ENCODE peak calls at places on chromosomes 1 and 21, in four cellular contexts. I is brain microvascular endothelial cell, B is K562, A is epithelial cell of esophagus. C is an unnamed sample.

GRCh38 chr1:224447251-224447650 is 12.7 kb upstream of the WDR26 start:
- DNase-seq in B (no peak), A (peak), I (peak), C (peak)

GRCh38 chr21:38333290-38334272 is 76.8 kb downstream of the KCNJ15 start:
- DNase-seq in I (no peak), B (peak), A (no peak), C (no peak)

GRCh38 chr1:33599516-33600115 is 127.2 kb downstream of the ZSCAN20 start:
- DNase-seq in B (no peak), A (no peak), I (no peak), C (no peak)

GRCh38 chr1:218673170-218673569 is 328.0 kb downstream of the TGFB2 start:
- DNase-seq in A (no peak), B (no peak), I (no peak), C (peak)

GRCh38 chr1:66275601-66276023 is 258.3 kb upstream of the SGIP1 start:
- DNase-seq in B (no peak), A (no peak), I (no peak), C (no peak)

GRCh38 chr1:204457665-204458064 is 36.9 kb downstream of the PIK3C2B start:
- DNase-seq in I (no peak), B (no peak), A (no peak), C (no peak)

GRCh38 chr1:85573348-85573747 is 7.2 kb upstream of the CCN1 start:
- DNase-seq in A (no peak), B (no peak), I (no peak), C (peak)

GRCh38 chr1:172823534-172823933 is 164.6 kb downstream of the FASLG start:
- DNase-seq in B (no peak), A (no peak), I (peak), C (no peak)

GRCh38 chr1:45658171-45658570 is 28.2 kb downstream of the GPBP1L1 start:
- DNase-seq in I (no peak), B (no peak), A (no peak), C (no peak)

GRCh38 chr1:170063109-170063826 is 11.2 kb downstream of the KIFAP3 start:
- DNase-seq in B (peak), A (peak), I (peak), C (peak)

GRCh38 chr1:234755449-234755863 is 145.5 kb upstream of the IRF2BP2 start:
- DNase-seq in A (peak), I (peak), B (peak), C (no peak)

GRCh38 chr1:165787741-165788140 is 19.1 kb upstream of the TMCO1 start:
- DNase-seq in I (no peak), B (no peak), A (no peak), C (no peak)

GRCh38 chr1:152884966-152885624 is 7.0 kb downstream of the SMCP start:
- DNase-seq in A (peak), I (peak), B (no peak), C (no peak)

GRCh38 chr1:19427087-19427781 is 58.1 kb downstream of the CAPZB start:
- DNase-seq in A (no peak), I (no peak), B (no peak), C (no peak)

GRCh38 chr1:244615301-244615700 is 37.6 kb upstream of the DESI2 start:
- DNase-seq in A (peak), I (no peak), B (no peak), C (no peak)

GRCh38 chr1:156177918-156178654 is 15.8 kb upstream of the SLC25A44 start:
- DNase-seq in B (peak), I (no peak), A (no peak), C (no peak)

GRCh38 chr1:109399326-109399957 is 1.7 kb upstream of the SORT1 start:
- DNase-seq in B (peak), I (peak), A (peak), C (no peak)

GRCh38 chr1:38555130-38555529 is 304.4 kb downstream of the RRAGC start:
- DNase-seq in B (no peak), A (no peak), I (no peak), C (no peak)

GRCh38 chr21:28018741-28019669 is 973.7 kb downstream of the LTN1 start:
- DNase-seq in B (no peak), I (no peak), A (no peak), C (peak)

GRCh38 chr1:30801826-30802198 is 44.2 kb upstream of the LAPTM5 start:
- DNase-seq in A (peak), B (peak), I (peak), C (peak)

GRCh38 chr1:21868941-21869454 is 56.9 kb downstream of the LDLRAD2 start:
- DNase-seq in A (no peak), I (no peak), B (no peak), C (no peak)

GRCh38 chr1:151370211-151370911 is 2.1 kb downstream of the SELENBP1 start:
- DNase-seq in A (no peak), I (no peak), B (peak), C (no peak)
- H3K4me3 ChIP-seq in A (no peak), I (no peak), B (no peak), C (no peak)

GRCh38 chr1:9900142-9901043 is 9.7 kb downstream of the CTNNBIP1 start:
- DNase-seq in B (no peak), I (no peak), A (no peak), C (no peak)
- H3K4me3 ChIP-seq in B (no peak), I (no peak), A (no peak), C (no peak)

GRCh38 chr1:201648066-201648910 is 109.4 kb downstream of the NAV1 start:
- DNase-seq in A (peak), B (peak), I (peak), C (peak)

GRCh38 chr1:201648911-201649775 is 110.2 kb downstream of the NAV1 start:
- DNase-seq in A (peak), I (no peak), B (peak), C (no peak)

GRCh38 chr1:201646623-201647022 is 107.7 kb downstream of the NAV1 start:
- DNase-seq in I (no peak), B (no peak), A (no peak), C (peak)

GRCh38 chr1:201647094-201647493 is 108.2 kb downstream of the NAV1 start:
- DNase-seq in A (no peak), B (no peak), I (no peak), C (peak)

GRCh38 chr1:201647722-201648065 is 108.8 kb downstream of the NAV1 start:
- DNase-seq in B (no peak), A (no peak), I (no peak), C (no peak)
- H3K4me3 ChIP-seq in B (peak), A (no peak), I (peak), C (peak)

GRCh38 chr1:1438531-1439381 is 3.3 kb downstream of the VWA1 start:
- DNase-seq in B (no peak), A (no peak), I (no peak), C (no peak)

GRCh38 chr1:1436634-1437032 is 1.1 kb downstream of the VWA1 start:
- DNase-seq in A (no peak), I (no peak), B (no peak), C (no peak)

GRCh38 chr1:1437033-1437903 is 1.8 kb downstream of the VWA1 start:
- DNase-seq in B (no peak), A (no peak), I (no peak), C (no peak)

GRCh38 chr1:1439550-1440261 is 4.2 kb downstream of the VWA1 start:
- DNase-seq in A (no peak), B (no peak), I (no peak), C (no peak)

GRCh38 chr1:1437904-1438376 is 2.5 kb downstream of the VWA1 start:
- DNase-seq in I (no peak), B (no peak), A (no peak), C (no peak)
- H3K4me3 ChIP-seq in I (no peak), B (no peak), A (no peak), C (no peak)

DNA sequence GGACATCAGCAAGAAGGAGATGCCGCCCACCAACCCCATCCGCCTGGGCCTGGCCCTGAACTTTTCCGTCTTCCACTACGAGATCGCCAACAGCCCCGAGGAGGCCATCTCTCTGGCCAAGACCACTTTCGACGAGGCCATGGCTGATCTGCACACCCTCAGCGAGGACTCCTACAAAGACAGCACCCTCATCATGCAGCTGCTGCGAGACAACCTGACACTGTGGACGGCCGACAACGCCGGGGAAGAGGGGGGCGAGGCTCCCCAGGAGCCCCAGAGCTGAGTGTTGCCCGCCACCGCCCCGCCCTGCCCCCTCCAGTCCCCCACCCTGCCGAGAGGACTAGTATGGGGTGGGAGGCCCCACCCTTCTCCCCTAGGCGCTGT is 720 bp downstream of the SFN start:
- DNase-seq in I (no peak), B (no peak), A (no peak), C (no peak)
- H3K4me3 ChIP-seq in I (no peak), B (no peak), A (peak), C (peak)

GRCh38 chr1:12169442-12170135 is 2.8 kb downstream of the TNFRSF1B start:
- DNase-seq in I (no peak), B (no peak), A (no peak), C (no peak)
- H3K4me3 ChIP-seq in I (no peak), B (no peak), A (no peak), C (no peak)

GRCh38 chr1:202247837-202248795 is 54.5 kb downstream of the LGR6 start:
- DNase-seq in I (no peak), A (no peak), B (no peak), C (no peak)
- H3K4me3 ChIP-seq in I (no peak), A (no peak), B (no peak), C (no peak)

GRCh38 chr1:111141245-111141644 is 1.2 kb downstream of the CEPT1 start:
- DNase-seq in B (no peak), I (no peak), A (no peak), C (no peak)

GRCh38 chr1:111140680-111140967 is 601 bp downstream of the CEPT1 start:
- DNase-seq in A (peak), I (peak), B (peak), C (peak)

GRCh38 chr1:111141803-111142202 is 1.8 kb downstream of the CEPT1 start:
- DNase-seq in B (no peak), A (peak), I (no peak), C (peak)

GRCh38 chr1:111139956-111140679 is at the start of the genes CEPT1 and DRAM2:
- DNase-seq in B (peak), A (peak), I (peak), C (peak)

GRCh38 chr1:111142358-111142975 is 2.4 kb downstream of the CEPT1 start:
- DNase-seq in B (peak), A (peak), I (no peak), C (no peak)
- H3K4me3 ChIP-seq in B (no peak), A (no peak), I (no peak), C (peak)

GRCh38 chr21:16376673-16377072 is 646.9 kb downstream of the USP25 start:
- DNase-seq in I (no peak), A (no peak), B (no peak), C (no peak)
- H3K4me3 ChIP-seq in I (no peak), A (no peak), B (no peak), C (no peak)

GRCh38 chr1:154199563-154199879 is 6.6 kb downstream of the CFAP141 start:
- DNase-seq in B (peak), A (no peak), I (no peak), C (no peak)

GRCh38 chr1:154193821-154194220 is 1.9 kb upstream of the TPM3 start:
- DNase-seq in I (no peak), B (no peak), A (peak), C (no peak)

DNA sequence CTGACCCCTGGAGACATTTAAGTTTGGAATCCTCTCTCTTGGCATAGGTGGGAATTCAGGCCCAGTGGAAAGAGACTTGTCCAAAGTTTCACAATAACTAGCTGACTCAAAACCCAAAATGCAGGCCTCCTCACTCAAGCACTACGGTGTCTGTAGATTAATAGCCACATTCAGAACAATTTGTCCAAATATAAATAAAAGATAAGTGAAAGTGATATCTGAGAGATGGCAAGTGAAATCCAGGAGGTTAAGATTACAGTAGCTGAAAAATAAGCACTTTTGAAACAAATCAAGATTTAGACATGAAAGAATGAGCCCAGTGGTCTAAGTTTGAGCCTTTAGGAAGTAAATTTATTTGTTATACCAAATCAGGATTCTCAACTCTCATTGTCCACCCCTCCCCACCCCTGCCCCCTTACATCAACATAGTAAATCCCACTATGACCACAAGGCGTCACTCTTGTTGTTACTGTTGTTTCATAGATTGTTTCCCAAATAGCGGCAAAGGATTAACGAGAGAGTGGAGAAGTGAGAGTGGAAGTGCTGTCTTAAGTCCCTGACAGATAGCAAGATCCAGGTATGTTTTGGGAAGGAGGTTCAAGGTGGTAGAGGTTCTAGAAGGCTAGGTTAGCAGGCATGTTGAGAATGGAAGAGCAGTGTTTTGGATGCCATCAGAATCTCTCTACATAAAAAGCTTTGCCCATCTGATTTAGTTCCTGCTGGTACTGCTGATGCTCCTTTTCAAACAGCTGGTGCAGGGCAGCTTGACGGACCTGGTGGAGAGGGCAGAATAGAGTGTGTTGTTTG is 7.1 kb upstream of the TPM3 start:
- DNase-seq in A (peak), I (peak), B (peak), C (no peak)
- H3K4me3 ChIP-seq in A (no peak), I (no peak), B (no peak), C (no peak)

C was measured in PC-9.